ENCODE peak calls at places on chromosomes 2 and 18, in four cellular contexts. J is mesothelial cell of epicardium, M is D341Med, Y is T-helper 22 cell. C is an unnamed sample.
A peak's percentile ranks its signal among the peaks of the same experiment; 100 is the strongest.

GRCh38 chr2:105176429-105176828 is 65.1 kb upstream of the GPR45 start:
- DNase-seq in Y (no peak), M (no peak), J (no peak), C (no peak)

GRCh38 chr18:29154758-29155725 is 978.1 kb upstream of the CDH2 start:
- DNase-seq in Y (no peak), J (no peak), M (no peak), C (no peak)

GRCh38 chr2:229712125-229712524 is 2.2 kb downstream of the DNER start:
- DNase-seq in Y (no peak), M (no peak), J (no peak), C (no peak)

GRCh38 chr2:217105733-217106649 is 246.1 kb upstream of the TNP1 start:
- DNase-seq in Y (no peak), J (no peak), M (no peak), C (no peak)

GRCh38 chr2:85589982-85590791 is 5.4 kb upstream of the RNF181 start:
- DNase-seq in J (no peak), Y (no peak), M (no peak), C (no peak)

GRCh38 chr2:32622570-32623310 is 5.1 kb upstream of the TTC27 start:
- DNase-seq in J (no peak), Y (no peak), M (no peak), C (no peak)

GRCh38 chr2:133485868-133486267 is 82.4 kb downstream of the NCKAP5 start:
- DNase-seq in J (no peak), Y (no peak), M (peak; percentile 49), C (no peak)

GRCh38 chr2:157691131-157691530 is 62.5 kb upstream of the ACVR1C start:
- DNase-seq in Y (no peak), M (no peak), J (no peak), C (no peak)

GRCh38 chr2:7379799-7380198 is 462.6 kb downstream of the RNF144A start:
- DNase-seq in Y (no peak), M (no peak), J (no peak), C (no peak)

GRCh38 chr18:48404707-48405106 is 4.5 kb downstream of the ZBTB7C start:
- DNase-seq in M (no peak), J (no peak), Y (no peak), C (no peak)

GRCh38 chr2:10225291-10226031 is 77.2 kb upstream of the HPCAL1 start:
- DNase-seq in M (no peak), Y (no peak), J (no peak), C (no peak)

C was measured in osteocyte.